ENCODE peak calls at places on chromosomes 6 and 20, in four cellular contexts. M is K562, K is HepG2, L is GM12878. B is an unnamed sample.

GRCh38 chr6:166351715-166352285 is 9.5 kb upstream of the SFT2D1 start:
- DNase-seq in M (peak), K (peak), L (peak), B (no peak)

GRCh38 chr6:157647261-157647915 is 175.7 kb upstream of the SNX9 start:
- DNase-seq in M (no peak), K (no peak), L (no peak), B (no peak)

GRCh38 chr20:51966296-51966971 is 164.1 kb upstream of the SALL4 start:
- DNase-seq in M (peak), K (peak), L (no peak), B (peak)

GRCh38 chr6:106128981-106129761 is 43.0 kb downstream of the PRDM1 start:
- DNase-seq in M (no peak), K (no peak), L (no peak), B (no peak)

GRCh38 chr6:111175135-111175534 is 87.8 kb downstream of the SLC16A10 start:
- DNase-seq in M (no peak), K (no peak), L (no peak), B (no peak)

GRCh38 chr20:62740286-62741141 is 31.9 kb downstream of the NTSR1 start:
- DNase-seq in M (peak), K (peak), L (peak), B (no peak)

GRCh38 chr6:128655978-128656498 is 135.6 kb upstream of the PTPRK start:
- DNase-seq in M (no peak), K (no peak), L (peak), B (no peak)

GRCh38 chr6:71452709-71453108 is 164.1 kb downstream of the OGFRL1 start:
- DNase-seq in M (no peak), K (no peak), L (no peak), B (no peak)

GRCh38 chr20:38729767-38730166 is 5.5 kb downstream of the SLC32A1 start:
- DNase-seq in M (no peak), K (no peak), L (no peak), B (no peak)

GRCh38 chr6:132530293-132530974 is 7.6 kb upstream of the TAAR9 start:
- DNase-seq in M (peak), K (peak), L (peak), B (peak)

GRCh38 chr6:139135578-139136545 is 982 bp downstream of the HECA start:
- DNase-seq in M (peak), K (no peak), L (no peak), B (peak)

GRCh38 chr6:82397962-82398692 is 34.5 kb downstream of the TPBG start:
- DNase-seq in M (no peak), K (no peak), L (no peak), B (no peak)
- TF ChIP-seq FOXK2 in M (no peak), K (no peak), L (no peak), B (no peak)

GRCh38 chr6:13014551-13015378 is 298.2 kb downstream of the PHACTR1 start:
- DNase-seq in M (no peak), K (no peak), L (no peak), B (no peak)
- TF ChIP-seq FOXK2 in M (no peak), K (no peak), L (no peak), B (no peak)

DNA sequence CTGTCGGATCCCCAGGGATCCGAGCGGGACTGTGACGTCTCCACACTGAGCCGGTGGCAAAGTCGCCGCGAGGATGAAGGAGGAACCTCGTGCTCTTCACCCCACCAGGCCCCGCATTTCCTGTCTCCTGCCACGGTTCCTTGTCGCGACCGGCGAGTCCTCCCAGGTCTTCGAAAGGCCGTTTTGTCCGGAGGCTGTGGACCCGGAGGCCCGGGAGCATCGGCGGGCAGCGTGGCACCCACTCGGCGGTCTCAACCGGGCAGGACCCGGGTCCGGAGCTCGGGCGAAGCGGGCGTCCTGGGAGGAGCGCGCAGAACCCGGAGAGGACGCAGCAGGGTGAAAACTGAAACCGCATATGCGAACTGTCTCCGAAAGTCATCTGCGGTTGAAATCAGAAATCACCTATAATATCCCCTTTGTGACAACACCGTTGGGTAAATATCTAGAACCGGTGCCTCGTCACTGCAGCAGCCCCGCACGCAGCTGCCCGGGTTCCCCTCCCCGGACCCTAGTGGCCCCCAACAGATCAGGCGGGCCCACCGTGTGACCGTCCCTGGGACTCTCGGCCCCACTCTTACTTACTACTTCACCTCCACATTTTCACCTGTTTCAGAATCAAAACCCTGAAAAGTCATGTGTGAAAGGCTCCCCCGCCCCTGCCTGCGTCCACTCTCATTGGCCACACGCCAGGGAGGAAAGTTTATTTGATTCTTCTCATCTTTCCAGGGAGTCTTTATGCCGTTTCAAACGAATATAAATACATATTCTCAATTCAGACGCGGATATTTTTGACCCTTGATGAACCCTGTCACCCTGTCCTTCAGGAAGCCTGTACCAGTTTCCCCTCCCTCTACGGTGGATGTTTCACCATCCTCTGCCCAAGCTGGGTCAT is 3.0 kb upstream of the ULBP2 start:
- DNase-seq in M (no peak), K (no peak), L (peak), B (no peak)
- TF ChIP-seq FOXK2 in M (no peak), K (no peak), L (no peak), B (no peak)

DNA sequence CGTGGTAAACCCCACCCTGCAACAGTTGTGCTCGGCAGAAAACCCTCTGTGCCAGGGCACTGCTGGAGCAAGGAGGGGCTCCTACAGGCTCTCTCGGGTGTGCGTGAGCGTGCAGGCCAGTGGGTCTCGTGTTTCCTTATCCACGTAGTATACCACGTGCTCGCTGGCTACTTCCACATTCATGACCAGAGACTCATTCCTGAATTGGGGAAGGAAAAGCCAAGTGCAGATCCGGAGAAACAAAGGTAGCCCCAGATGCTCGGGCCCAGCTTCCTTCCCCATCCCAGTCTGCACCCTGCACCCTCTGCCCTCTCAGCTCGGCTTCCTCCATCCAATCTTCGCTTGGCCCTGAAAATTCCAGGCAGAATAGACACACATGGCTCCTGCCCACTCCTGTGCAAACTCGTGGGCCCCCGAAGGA is 29.4 kb downstream of the NPEPL1 start:
- DNase-seq in M (no peak), K (no peak), L (no peak), B (no peak)
- TF ChIP-seq FOXK2 in M (no peak), K (no peak), L (no peak), B (no peak)